ENCODE peak calls at places on chromosomes 12 and 14, in eight cellular contexts. One of them, this sample, is unnamed.

GRCh38 chr12:80044694-80045046 is 54.7 kb upstream of the OTOGL start:
- DNase-seq in GM23248: peak
- DNase-seq in colonic mucosa: no peak
- DNase-seq in SK-N-MC: no peak
- DNase-seq in Karpas-422: no peak
- DNase-seq in neuronal stem cell: no peak
- DNase-seq in DND-41: no peak
- DNase-seq in K562: no peak
- DNase-seq in this sample: no peak

GRCh38 chr14:20455355-20456300 is 602 bp downstream of the APEX1 start:
- DNase-seq in GM23248: peak
- DNase-seq in colonic mucosa: no peak
- DNase-seq in SK-N-MC: peak
- DNase-seq in Karpas-422: peak
- DNase-seq in neuronal stem cell: no peak
- DNase-seq in DND-41: no peak
- DNase-seq in K562: peak
- DNase-seq in this sample: no peak

GRCh38 chr14:91300283-91300841 is 55.9 kb upstream of the GPR68 start:
- DNase-seq in GM23248: no peak
- DNase-seq in colonic mucosa: no peak
- DNase-seq in SK-N-MC: no peak
- DNase-seq in Karpas-422: no peak
- DNase-seq in neuronal stem cell: no peak
- DNase-seq in DND-41: no peak
- DNase-seq in K562: no peak
- DNase-seq in this sample: no peak

GRCh38 chr14:37061697-37062096 is 110.7 kb downstream of the SLC25A21 start:
- DNase-seq in GM23248: no peak
- DNase-seq in colonic mucosa: no peak
- DNase-seq in SK-N-MC: no peak
- DNase-seq in Karpas-422: no peak
- DNase-seq in neuronal stem cell: no peak
- DNase-seq in DND-41: no peak
- DNase-seq in K562: no peak
- DNase-seq in this sample: no peak

GRCh38 chr12:132904718-132905328 is 17.4 kb upstream of the CHFR start:
- DNase-seq in GM23248: peak
- DNase-seq in colonic mucosa: peak
- DNase-seq in SK-N-MC: no peak
- DNase-seq in Karpas-422: no peak
- DNase-seq in neuronal stem cell: peak
- DNase-seq in DND-41: no peak
- DNase-seq in K562: peak
- DNase-seq in this sample: no peak

GRCh38 chr14:61152851-61153364 is 128.2 kb downstream of the TMEM30B start:
- DNase-seq in GM23248: peak
- DNase-seq in colonic mucosa: no peak
- DNase-seq in SK-N-MC: no peak
- DNase-seq in Karpas-422: no peak
- DNase-seq in neuronal stem cell: no peak
- DNase-seq in DND-41: no peak
- DNase-seq in K562: no peak
- DNase-seq in this sample: peak

GRCh38 chr14:89911018-89911919 is 43.3 kb downstream of the EFCAB11 start:
- DNase-seq in GM23248: peak
- DNase-seq in colonic mucosa: peak
- DNase-seq in SK-N-MC: no peak
- DNase-seq in Karpas-422: no peak
- DNase-seq in neuronal stem cell: peak
- DNase-seq in DND-41: no peak
- DNase-seq in K562: no peak
- DNase-seq in this sample: peak

GRCh38 chr12:122282066-122282465 is 15.8 kb upstream of the VPS33A start:
- DNase-seq in GM23248: peak
- DNase-seq in colonic mucosa: no peak
- DNase-seq in SK-N-MC: no peak
- DNase-seq in Karpas-422: peak
- DNase-seq in neuronal stem cell: no peak
- DNase-seq in DND-41: no peak
- DNase-seq in K562: no peak
- DNase-seq in this sample: no peak

GRCh38 chr12:33322519-33322918 is 117.1 kb downstream of the SYT10 start:
- DNase-seq in GM23248: no peak
- DNase-seq in colonic mucosa: no peak
- DNase-seq in SK-N-MC: no peak
- DNase-seq in Karpas-422: peak
- DNase-seq in neuronal stem cell: no peak
- DNase-seq in DND-41: no peak
- DNase-seq in K562: peak
- DNase-seq in this sample: no peak

GRCh38 chr12:27319848-27320247 is 12.8 kb upstream of the BMAL2 start:
- DNase-seq in GM23248: peak
- DNase-seq in colonic mucosa: no peak
- DNase-seq in SK-N-MC: no peak
- DNase-seq in Karpas-422: no peak
- DNase-seq in neuronal stem cell: no peak
- DNase-seq in DND-41: no peak
- DNase-seq in K562: no peak
- DNase-seq in this sample: no peak

GRCh38 chr12:51901121-51901812 is 6.0 kb upstream of the ACVRL1 start:
- DNase-seq in GM23248: no peak
- DNase-seq in colonic mucosa: peak
- DNase-seq in SK-N-MC: no peak
- DNase-seq in Karpas-422: no peak
- DNase-seq in neuronal stem cell: no peak
- DNase-seq in DND-41: no peak
- DNase-seq in K562: peak
- DNase-seq in this sample: no peak

GRCh38 chr12:6095269-6095668 is 29.2 kb downstream of the VWF start:
- DNase-seq in GM23248: no peak
- DNase-seq in colonic mucosa: no peak
- DNase-seq in SK-N-MC: no peak
- DNase-seq in Karpas-422: no peak
- DNase-seq in neuronal stem cell: no peak
- DNase-seq in DND-41: no peak
- DNase-seq in K562: no peak
- DNase-seq in this sample: no peak

GRCh38 chr12:6093764-6094163 is 30.7 kb downstream of the VWF start:
- DNase-seq in GM23248: peak
- DNase-seq in colonic mucosa: no peak
- DNase-seq in SK-N-MC: no peak
- DNase-seq in Karpas-422: no peak
- DNase-seq in neuronal stem cell: no peak
- DNase-seq in DND-41: no peak
- DNase-seq in K562: no peak
- DNase-seq in this sample: no peak

GRCh38 chr12:6091786-6092566 is 32.5 kb downstream of the VWF start:
- DNase-seq in GM23248: no peak
- DNase-seq in colonic mucosa: no peak
- DNase-seq in SK-N-MC: no peak
- DNase-seq in Karpas-422: no peak
- DNase-seq in neuronal stem cell: no peak
- DNase-seq in DND-41: no peak
- DNase-seq in K562: no peak
- DNase-seq in this sample: no peak

GRCh38 chr12:6090786-6091185 is 33.7 kb downstream of the VWF start:
- DNase-seq in GM23248: peak
- DNase-seq in colonic mucosa: no peak
- DNase-seq in SK-N-MC: no peak
- DNase-seq in Karpas-422: no peak
- DNase-seq in neuronal stem cell: no peak
- DNase-seq in DND-41: no peak
- DNase-seq in K562: no peak
- DNase-seq in this sample: peak

DNA sequence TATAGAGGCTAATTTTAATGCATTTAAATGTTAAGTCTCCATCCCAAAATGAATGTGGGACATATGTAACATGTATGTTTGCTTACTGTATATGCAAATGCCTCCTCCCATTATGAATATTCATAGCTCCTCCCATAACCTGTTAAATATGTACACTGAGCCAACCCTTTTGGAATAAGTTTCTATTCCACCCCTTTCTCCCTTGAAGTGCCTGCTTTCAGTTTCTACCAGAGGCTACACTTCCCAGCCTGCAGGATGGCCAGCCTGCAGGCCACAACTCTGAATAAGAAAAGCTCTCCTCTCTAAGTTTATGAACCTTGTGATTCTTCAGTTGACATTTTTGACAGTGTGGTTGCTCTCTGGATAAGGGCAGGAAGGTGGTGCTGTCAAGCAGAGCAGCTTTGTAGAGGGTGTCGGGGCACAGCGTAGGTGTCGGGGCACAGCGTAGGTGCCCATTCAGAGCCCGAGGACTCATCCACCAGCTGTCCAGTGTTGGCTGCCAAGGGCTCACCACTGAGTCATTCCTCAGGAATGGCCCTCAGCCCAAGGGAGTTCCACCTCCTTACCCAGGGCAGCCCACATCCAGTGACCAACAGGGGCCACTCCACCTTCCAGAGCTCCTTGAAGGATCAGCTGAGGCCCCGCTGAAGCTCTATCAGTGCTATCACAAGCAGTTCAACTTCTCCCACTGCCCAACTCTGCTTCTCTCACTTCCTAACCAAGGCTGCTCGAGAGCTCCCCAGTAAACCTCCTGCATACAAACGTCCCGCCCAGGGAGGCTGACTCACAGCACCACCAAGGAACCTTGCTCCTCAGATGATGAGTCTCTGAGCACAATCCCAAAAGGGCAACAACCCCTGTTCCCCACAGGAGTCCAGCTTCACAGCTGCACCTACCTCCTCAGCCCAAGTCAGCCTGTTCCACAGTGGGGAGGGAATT is 31.4 kb downstream of the VWF start:
- DNase-seq in GM23248: peak
- DNase-seq in colonic mucosa: no peak
- DNase-seq in SK-N-MC: no peak
- DNase-seq in Karpas-422: no peak
- DNase-seq in neuronal stem cell: no peak
- DNase-seq in DND-41: no peak
- DNase-seq in K562: no peak
- DNase-seq in this sample: no peak
- H3K9ac ChIP-seq in GM23248: peak
- H3K9ac ChIP-seq in colonic mucosa: no peak
- H3K9ac ChIP-seq in SK-N-MC: no peak
- H3K9ac ChIP-seq in Karpas-422: no peak
- H3K9ac ChIP-seq in neuronal stem cell: no peak
- H3K9ac ChIP-seq in DND-41: no peak
- H3K9ac ChIP-seq in K562: no peak
- H3K9ac ChIP-seq in this sample: no peak

DNA sequence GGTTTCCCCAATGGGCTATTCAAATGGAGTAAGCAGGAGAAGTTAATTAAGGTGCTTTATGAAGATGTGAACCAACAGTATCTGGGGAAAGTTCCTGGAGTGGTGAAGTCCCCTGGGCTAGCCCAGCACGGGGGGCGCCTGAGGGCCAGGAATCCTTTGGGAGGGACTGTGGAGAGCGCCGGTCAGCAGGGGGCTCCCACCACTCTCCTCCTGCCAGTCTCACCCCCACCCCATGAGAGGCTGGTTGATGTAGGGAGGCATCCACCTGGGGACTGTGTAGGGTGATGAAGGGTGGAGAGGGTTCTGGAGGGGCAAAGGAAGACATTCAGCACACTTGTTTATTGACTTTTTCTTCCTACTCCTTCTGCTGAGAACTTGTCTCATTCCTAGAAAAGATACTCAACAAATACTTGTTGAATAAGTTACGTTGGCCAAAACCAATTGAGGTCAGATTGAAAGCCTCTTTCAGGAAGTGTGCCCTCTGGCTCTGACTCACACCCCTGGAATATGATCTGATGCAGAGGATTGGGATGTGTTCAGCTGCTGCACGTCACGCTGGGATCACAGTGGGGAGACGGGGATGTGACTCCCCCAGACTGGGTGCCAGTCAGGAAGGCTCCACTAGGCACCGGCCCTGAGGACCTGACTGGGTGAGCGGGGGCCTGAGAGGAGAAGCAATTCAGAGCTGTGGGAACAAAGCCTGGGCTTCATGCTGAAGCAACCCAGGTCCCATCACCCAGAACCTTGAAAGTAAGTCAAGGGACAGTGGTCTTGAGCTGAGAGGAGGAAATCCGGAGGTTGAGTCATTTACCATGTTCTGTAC is 4.2 kb downstream of the CEBPE start:
- DNase-seq in GM23248: peak
- DNase-seq in colonic mucosa: no peak
- DNase-seq in SK-N-MC: no peak
- DNase-seq in Karpas-422: no peak
- DNase-seq in neuronal stem cell: no peak
- DNase-seq in DND-41: no peak
- DNase-seq in K562: no peak
- DNase-seq in this sample: peak
- H3K9ac ChIP-seq in GM23248: peak
- H3K9ac ChIP-seq in colonic mucosa: no peak
- H3K9ac ChIP-seq in SK-N-MC: no peak
- H3K9ac ChIP-seq in Karpas-422: no peak
- H3K9ac ChIP-seq in neuronal stem cell: no peak
- H3K9ac ChIP-seq in DND-41: no peak
- H3K9ac ChIP-seq in K562: no peak
- H3K9ac ChIP-seq in this sample: no peak

DNA sequence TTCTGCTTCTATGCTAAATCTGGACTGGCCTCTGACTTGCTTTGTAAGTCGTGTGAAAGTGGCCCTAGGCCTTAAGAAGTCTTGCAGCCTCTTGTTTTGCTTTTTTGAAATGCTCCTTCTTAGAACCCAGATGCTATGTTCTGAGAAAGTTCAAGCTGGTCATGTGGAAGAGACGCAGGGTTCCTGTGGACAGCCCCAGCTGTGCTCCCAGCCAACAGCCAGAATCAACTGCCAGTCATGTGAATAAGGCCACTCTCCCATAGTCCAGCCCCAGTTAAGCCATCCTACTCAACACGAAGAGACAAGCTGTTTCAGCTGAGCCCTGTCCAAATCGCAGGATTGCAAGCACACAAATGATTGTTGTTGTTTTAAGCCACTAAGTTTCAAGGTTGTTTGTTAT is 37.3 kb upstream of the TBPL2 start:
- DNase-seq in GM23248: no peak
- DNase-seq in colonic mucosa: no peak
- DNase-seq in SK-N-MC: no peak
- DNase-seq in Karpas-422: no peak
- DNase-seq in neuronal stem cell: no peak
- DNase-seq in DND-41: no peak
- DNase-seq in K562: no peak
- DNase-seq in this sample: no peak
- H3K9ac ChIP-seq in GM23248: no peak
- H3K9ac ChIP-seq in colonic mucosa: no peak
- H3K9ac ChIP-seq in SK-N-MC: no peak
- H3K9ac ChIP-seq in Karpas-422: no peak
- H3K9ac ChIP-seq in neuronal stem cell: no peak
- H3K9ac ChIP-seq in DND-41: no peak
- H3K9ac ChIP-seq in K562: no peak
- H3K9ac ChIP-seq in this sample: no peak

DNA sequence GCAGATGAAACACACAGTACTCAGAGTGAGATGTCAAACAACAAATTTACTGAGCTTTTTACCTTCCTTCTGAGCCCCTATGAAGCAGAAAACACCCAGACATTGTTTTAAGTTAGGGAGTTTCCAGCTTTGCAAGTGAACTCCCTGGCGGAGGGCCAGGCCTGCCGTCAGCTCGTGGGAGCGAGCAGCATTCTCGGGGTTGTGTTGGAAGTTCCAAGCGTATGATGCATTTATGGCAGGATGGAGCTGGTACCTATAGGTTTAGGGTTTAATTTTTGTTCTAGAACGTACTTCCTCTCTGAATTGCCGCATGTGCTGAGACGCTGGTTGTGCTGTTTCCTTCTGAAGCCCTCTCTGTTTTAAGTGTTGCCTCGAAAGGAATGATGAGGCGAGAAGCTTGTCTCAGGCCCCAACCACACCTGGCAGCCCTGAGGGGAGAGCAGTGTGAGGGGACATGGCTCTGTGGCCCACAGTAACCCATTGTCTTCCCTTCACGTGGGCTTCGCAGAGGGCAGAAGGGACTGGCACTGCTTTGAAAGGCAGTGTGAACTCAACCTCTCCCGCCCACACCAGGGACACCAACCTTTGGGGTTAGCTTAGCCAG is 76.6 kb downstream of the SSPN start:
- DNase-seq in GM23248: peak
- DNase-seq in colonic mucosa: peak
- DNase-seq in SK-N-MC: no peak
- DNase-seq in Karpas-422: no peak
- DNase-seq in neuronal stem cell: no peak
- DNase-seq in DND-41: no peak
- DNase-seq in K562: peak
- DNase-seq in this sample: no peak
- H3K9ac ChIP-seq in GM23248: no peak
- H3K9ac ChIP-seq in colonic mucosa: no peak
- H3K9ac ChIP-seq in SK-N-MC: no peak
- H3K9ac ChIP-seq in Karpas-422: no peak
- H3K9ac ChIP-seq in neuronal stem cell: no peak
- H3K9ac ChIP-seq in DND-41: no peak
- H3K9ac ChIP-seq in K562: no peak
- H3K9ac ChIP-seq in this sample: no peak

This sample was measured in HepG2.